ENCODE peak calls at places on chromosomes 11 and 22, in five cellular contexts. One of them, this sample, is unnamed.

GRCh38 chr11:92670293-92670890 is 299.1 kb upstream of the MTNR1B start:
- DNase-seq in tibial artery: no peak
- DNase-seq in gastrocnemius medialis: no peak
- DNase-seq in RWPE1: no peak
- DNase-seq in BJ: no peak
- DNase-seq in this sample: no peak

GRCh38 chr11:100942016-100942415 is 187.6 kb downstream of the PGR start:
- DNase-seq in tibial artery: no peak
- DNase-seq in gastrocnemius medialis: no peak
- DNase-seq in RWPE1: no peak
- DNase-seq in BJ: no peak
- DNase-seq in this sample: no peak

GRCh38 chr11:1082728-1083620 is 8.3 kb downstream of the MUC2 start:
- DNase-seq in tibial artery: no peak
- DNase-seq in gastrocnemius medialis: no peak
- DNase-seq in RWPE1: no peak
- DNase-seq in BJ: no peak
- DNase-seq in this sample: no peak

GRCh38 chr11:11022126-11022730 is 164.4 kb upstream of the ZBED5 start:
- DNase-seq in tibial artery: no peak
- DNase-seq in gastrocnemius medialis: no peak
- DNase-seq in RWPE1: peak
- DNase-seq in BJ: no peak
- DNase-seq in this sample: peak

GRCh38 chr22:43541022-43541421 is 129.2 kb downstream of the MPPED1 start:
- DNase-seq in tibial artery: no peak
- DNase-seq in gastrocnemius medialis: no peak
- DNase-seq in RWPE1: no peak
- DNase-seq in BJ: no peak
- DNase-seq in this sample: no peak

GRCh38 chr11:116544721-116545120 is 228.1 kb downstream of the BUD13 start:
- DNase-seq in tibial artery: no peak
- DNase-seq in gastrocnemius medialis: no peak
- DNase-seq in RWPE1: no peak
- DNase-seq in BJ: no peak
- DNase-seq in this sample: no peak

GRCh38 chr11:63888170-63889086 is 28.5 kb downstream of the RCOR2 start:
- DNase-seq in tibial artery: peak
- DNase-seq in gastrocnemius medialis: no peak
- DNase-seq in RWPE1: peak
- DNase-seq in BJ: no peak
- DNase-seq in this sample: peak

GRCh38 chr11:77200869-77201268 is 72.8 kb downstream of the MYO7A start:
- DNase-seq in tibial artery: peak
- DNase-seq in gastrocnemius medialis: no peak
- DNase-seq in RWPE1: no peak
- DNase-seq in BJ: no peak
- DNase-seq in this sample: no peak

GRCh38 chr11:96704847-96705246 is 315.0 kb downstream of the JRKL start:
- DNase-seq in tibial artery: no peak
- DNase-seq in gastrocnemius medialis: no peak
- DNase-seq in RWPE1: no peak
- DNase-seq in BJ: no peak
- DNase-seq in this sample: no peak

GRCh38 chr11:2306971-2307732 is 5.3 kb downstream of the TSPAN32 start:
- DNase-seq in tibial artery: no peak
- DNase-seq in gastrocnemius medialis: no peak
- DNase-seq in RWPE1: no peak
- DNase-seq in BJ: no peak
- DNase-seq in this sample: no peak

GRCh38 chr11:66329165-66329673 is 7.0 kb downstream of the RIN1 start:
- DNase-seq in tibial artery: no peak
- DNase-seq in gastrocnemius medialis: no peak
- DNase-seq in RWPE1: no peak
- DNase-seq in BJ: no peak
- DNase-seq in this sample: no peak

GRCh38 chr11:92130432-92130831 is 94.2 kb upstream of the FAT3 start:
- DNase-seq in tibial artery: no peak
- DNase-seq in gastrocnemius medialis: no peak
- DNase-seq in RWPE1: peak
- DNase-seq in BJ: peak
- DNase-seq in this sample: no peak

GRCh38 chr11:124627546-124627945 is 4.9 kb downstream of the TBRG1 start:
- DNase-seq in tibial artery: no peak
- DNase-seq in gastrocnemius medialis: no peak
- DNase-seq in RWPE1: no peak
- DNase-seq in BJ: no peak
- DNase-seq in this sample: no peak

GRCh38 chr11:66454253-66454652 is 12.5 kb upstream of the PELI3 start:
- DNase-seq in tibial artery: no peak
- DNase-seq in gastrocnemius medialis: no peak
- DNase-seq in RWPE1: peak
- DNase-seq in BJ: no peak
- DNase-seq in this sample: no peak

DNA sequence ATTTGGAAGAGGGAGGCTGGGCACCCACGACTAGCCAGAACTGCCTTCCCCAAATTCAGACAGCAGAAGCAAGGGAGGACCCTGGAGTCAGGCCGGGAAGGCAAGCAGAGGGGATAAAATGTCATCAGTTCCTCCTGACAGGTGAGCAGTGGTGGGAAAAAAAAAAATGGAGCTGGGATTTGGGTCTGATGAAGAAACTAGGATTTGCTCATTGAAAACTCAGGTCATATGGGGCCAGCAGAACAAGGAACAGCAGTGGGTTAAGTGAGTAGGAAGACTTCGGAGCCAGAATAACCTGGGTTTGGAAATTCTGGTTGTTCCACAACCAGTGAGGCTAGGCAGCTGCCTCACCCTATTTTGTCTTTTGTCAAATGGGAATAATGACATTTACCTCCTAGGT is 28.9 kb upstream of the DRD2 start:
- DNase-seq in tibial artery: no peak
- DNase-seq in gastrocnemius medialis: no peak
- DNase-seq in RWPE1: no peak
- DNase-seq in BJ: no peak
- DNase-seq in this sample: no peak
- TF ChIP-seq CTCF in tibial artery: no peak
- TF ChIP-seq CTCF in gastrocnemius medialis: no peak
- TF ChIP-seq CTCF in RWPE1: no peak
- TF ChIP-seq CTCF in BJ: no peak
- TF ChIP-seq CTCF in this sample: no peak

DNA sequence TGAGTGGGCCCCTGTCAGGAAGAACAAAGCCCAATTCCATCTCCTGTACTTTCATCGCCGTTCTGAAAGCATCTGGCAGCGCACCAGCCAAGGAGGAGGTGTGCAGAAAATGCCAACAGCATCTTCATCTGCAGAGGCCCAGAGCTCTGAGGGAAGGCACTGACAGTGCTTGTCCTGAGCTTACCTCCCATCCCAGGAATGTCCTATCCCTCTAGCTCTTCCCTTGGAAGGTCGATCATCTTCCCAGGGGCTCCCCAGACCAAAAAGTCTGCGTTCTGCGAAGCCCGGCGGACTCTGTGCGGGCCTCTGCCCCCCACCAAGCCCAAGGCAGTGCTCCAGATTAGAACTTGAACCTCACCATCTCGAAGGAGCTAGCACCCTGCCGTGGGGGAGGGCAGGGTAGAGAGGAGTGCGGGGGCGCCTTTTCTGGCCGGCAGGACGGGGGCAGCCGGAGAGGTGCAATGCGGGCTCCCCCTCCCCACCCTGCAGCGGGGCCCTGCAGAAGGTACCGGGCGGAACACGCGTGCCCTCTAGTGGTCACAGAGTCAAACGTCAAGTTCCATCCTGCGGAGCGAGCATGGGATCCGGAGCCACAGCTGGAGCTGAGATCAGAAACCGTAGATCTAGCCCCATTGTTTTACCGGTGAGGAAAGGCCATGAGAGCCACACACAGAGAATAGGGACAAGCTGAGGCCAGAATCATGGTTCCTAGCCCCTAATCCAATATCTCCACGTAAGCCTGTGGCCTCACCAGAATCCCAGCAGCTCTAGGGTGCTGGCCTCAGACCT is 5.0 kb downstream of the SCN2B start:
- DNase-seq in tibial artery: peak
- DNase-seq in gastrocnemius medialis: peak
- DNase-seq in RWPE1: peak
- DNase-seq in BJ: no peak
- DNase-seq in this sample: peak
- TF ChIP-seq CTCF in tibial artery: peak
- TF ChIP-seq CTCF in gastrocnemius medialis: peak
- TF ChIP-seq CTCF in RWPE1: peak
- TF ChIP-seq CTCF in BJ: peak
- TF ChIP-seq CTCF in this sample: peak

GRCh38 chr22:40524392-40525249 is 111.9 kb downstream of the MRTFA start:
- DNase-seq in tibial artery: no peak
- DNase-seq in gastrocnemius medialis: no peak
- DNase-seq in RWPE1: no peak
- DNase-seq in BJ: no peak
- DNase-seq in this sample: no peak
- TF ChIP-seq CTCF in tibial artery: no peak
- TF ChIP-seq CTCF in gastrocnemius medialis: no peak
- TF ChIP-seq CTCF in RWPE1: no peak
- TF ChIP-seq CTCF in BJ: peak
- TF ChIP-seq CTCF in this sample: peak

DNA sequence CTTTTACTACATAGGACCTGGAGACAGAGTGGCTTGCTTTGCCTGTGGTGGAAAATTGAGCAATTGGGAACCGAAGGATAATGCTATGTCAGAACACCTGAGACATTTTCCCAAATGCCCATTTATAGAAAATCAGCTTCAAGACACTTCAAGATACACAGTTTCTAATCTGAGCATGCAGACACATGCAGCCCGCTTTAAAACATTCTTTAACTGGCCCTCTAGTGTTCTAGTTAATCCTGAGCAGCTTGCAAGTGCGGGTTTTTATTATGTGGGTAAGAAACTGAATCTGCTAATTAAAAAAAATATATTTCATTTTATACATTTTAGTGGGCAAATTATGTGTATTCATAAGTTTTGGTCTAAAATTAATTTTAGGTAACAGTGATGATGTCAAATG is 7.8 kb downstream of the BIRC3 start:
- DNase-seq in tibial artery: no peak
- DNase-seq in gastrocnemius medialis: no peak
- DNase-seq in RWPE1: no peak
- DNase-seq in BJ: no peak
- DNase-seq in this sample: no peak
- TF ChIP-seq CTCF in tibial artery: no peak
- TF ChIP-seq CTCF in gastrocnemius medialis: no peak
- TF ChIP-seq CTCF in RWPE1: no peak
- TF ChIP-seq CTCF in BJ: no peak
- TF ChIP-seq CTCF in this sample: no peak

GRCh38 chr22:23079240-23079768 is 9.0 kb downstream of the GNAZ start:
- DNase-seq in tibial artery: no peak
- DNase-seq in gastrocnemius medialis: no peak
- DNase-seq in RWPE1: no peak
- DNase-seq in BJ: no peak
- DNase-seq in this sample: no peak
- TF ChIP-seq CTCF in tibial artery: no peak
- TF ChIP-seq CTCF in gastrocnemius medialis: no peak
- TF ChIP-seq CTCF in RWPE1: no peak
- TF ChIP-seq CTCF in BJ: no peak
- TF ChIP-seq CTCF in this sample: no peak

GRCh38 chr11:18064450-18065048 is 18.5 kb upstream of the TPH1 start:
- DNase-seq in tibial artery: no peak
- DNase-seq in gastrocnemius medialis: no peak
- DNase-seq in RWPE1: no peak
- DNase-seq in BJ: no peak
- DNase-seq in this sample: no peak

GRCh38 chr11:18067372-18067771 is 21.3 kb upstream of the TPH1 start:
- DNase-seq in tibial artery: no peak
- DNase-seq in gastrocnemius medialis: no peak
- DNase-seq in RWPE1: no peak
- DNase-seq in BJ: no peak
- DNase-seq in this sample: no peak

GRCh38 chr11:18064035-18064434 is 18.0 kb upstream of the TPH1 start:
- DNase-seq in tibial artery: no peak
- DNase-seq in gastrocnemius medialis: no peak
- DNase-seq in RWPE1: no peak
- DNase-seq in BJ: no peak
- DNase-seq in this sample: no peak

GRCh38 chr11:18065572-18065971 is 19.5 kb upstream of the TPH1 start:
- DNase-seq in tibial artery: no peak
- DNase-seq in gastrocnemius medialis: no peak
- DNase-seq in RWPE1: peak
- DNase-seq in BJ: no peak
- DNase-seq in this sample: no peak

GRCh38 chr11:18066626-18067025 is 20.6 kb upstream of the TPH1 start:
- DNase-seq in tibial artery: no peak
- DNase-seq in gastrocnemius medialis: no peak
- DNase-seq in RWPE1: no peak
- DNase-seq in BJ: no peak
- DNase-seq in this sample: no peak
- TF ChIP-seq CTCF in tibial artery: no peak
- TF ChIP-seq CTCF in gastrocnemius medialis: no peak
- TF ChIP-seq CTCF in RWPE1: no peak
- TF ChIP-seq CTCF in BJ: no peak
- TF ChIP-seq CTCF in this sample: no peak

GRCh38 chr22:31951201-31952093 is 7.1 kb downstream of the YWHAH start:
- DNase-seq in tibial artery: no peak
- DNase-seq in gastrocnemius medialis: no peak
- DNase-seq in RWPE1: no peak
- DNase-seq in BJ: no peak
- DNase-seq in this sample: no peak

GRCh38 chr22:31950226-31950625 is 5.9 kb downstream of the YWHAH start:
- DNase-seq in tibial artery: no peak
- DNase-seq in gastrocnemius medialis: no peak
- DNase-seq in RWPE1: no peak
- DNase-seq in BJ: no peak
- DNase-seq in this sample: no peak

GRCh38 chr22:31952459-31952858 is 8.1 kb downstream of the YWHAH start:
- DNase-seq in tibial artery: no peak
- DNase-seq in gastrocnemius medialis: no peak
- DNase-seq in RWPE1: peak
- DNase-seq in BJ: peak
- DNase-seq in this sample: no peak

GRCh38 chr22:31953251-31953650 is 8.9 kb downstream of the YWHAH start:
- DNase-seq in tibial artery: no peak
- DNase-seq in gastrocnemius medialis: no peak
- DNase-seq in RWPE1: no peak
- DNase-seq in BJ: no peak
- DNase-seq in this sample: no peak

GRCh38 chr22:31952094-31952401 is 7.7 kb downstream of the YWHAH start:
- DNase-seq in tibial artery: no peak
- DNase-seq in gastrocnemius medialis: no peak
- DNase-seq in RWPE1: no peak
- DNase-seq in BJ: no peak
- DNase-seq in this sample: no peak
- TF ChIP-seq CTCF in tibial artery: no peak
- TF ChIP-seq CTCF in gastrocnemius medialis: no peak
- TF ChIP-seq CTCF in RWPE1: no peak
- TF ChIP-seq CTCF in BJ: peak
- TF ChIP-seq CTCF in this sample: peak